ENCODE peak calls at places on chromosomes 1 and 21, in four cellular contexts. One of them, this sample, is unnamed.

GRCh38 chr1:96370752-96371151 is 350.8 kb upstream of the PTBP2 start:
- DNase-seq in H1: no peak
- DNase-seq in H9: no peak
- DNase-seq in IMR-90: peak
- DNase-seq in this sample: no peak

GRCh38 chr1:150528997-150529396 is 13.4 kb downstream of the FALEC start:
- DNase-seq in H1: no peak
- DNase-seq in H9: no peak
- DNase-seq in IMR-90: peak
- DNase-seq in this sample: no peak

GRCh38 chr1:200247513-200247912 is 162.3 kb downstream of the ZNF281 start:
- DNase-seq in H1: no peak
- DNase-seq in H9: no peak
- DNase-seq in IMR-90: no peak
- DNase-seq in this sample: no peak

GRCh38 chr1:20355828-20356735 is 65.4 kb downstream of the VWA5B1 start:
- DNase-seq in H1: no peak
- DNase-seq in H9: no peak
- DNase-seq in IMR-90: no peak
- DNase-seq in this sample: no peak

GRCh38 chr1:200372095-200372884 is 37.5 kb downstream of the ZNF281 start:
- DNase-seq in H1: peak
- DNase-seq in H9: no peak
- DNase-seq in IMR-90: peak
- DNase-seq in this sample: no peak

GRCh38 chr1:201556841-201557571 is 18.1 kb downstream of the NAV1 start:
- DNase-seq in H1: no peak
- DNase-seq in H9: no peak
- DNase-seq in IMR-90: peak
- DNase-seq in this sample: no peak

GRCh38 chr1:84090447-84091244 is 53.4 kb upstream of the PRKACB start:
- DNase-seq in H1: no peak
- DNase-seq in H9: no peak
- DNase-seq in IMR-90: no peak
- DNase-seq in this sample: no peak

GRCh38 chr1:208942394-208942793 is 641.1 kb upstream of the CAMK1G start:
- DNase-seq in H1: no peak
- DNase-seq in H9: no peak
- DNase-seq in IMR-90: no peak
- DNase-seq in this sample: no peak

GRCh38 chr1:33316601-33317000 is 4.3 kb downstream of the A3GALT2 start:
- DNase-seq in H1: no peak
- DNase-seq in H9: no peak
- DNase-seq in IMR-90: no peak
- DNase-seq in this sample: no peak

GRCh38 chr1:64482128-64482527 is 12.2 kb downstream of the CACHD1 start:
- DNase-seq in H1: no peak
- DNase-seq in H9: no peak
- DNase-seq in IMR-90: no peak
- DNase-seq in this sample: no peak

GRCh38 chr1:202046227-202046626 is 35.8 kb downstream of the ELF3 start:
- DNase-seq in H1: no peak
- DNase-seq in H9: no peak
- DNase-seq in IMR-90: no peak
- DNase-seq in this sample: no peak

GRCh38 chr21:34912022-34912933 is 136.8 kb downstream of the RUNX1 start:
- DNase-seq in H1: no peak
- DNase-seq in H9: no peak
- DNase-seq in IMR-90: no peak
- DNase-seq in this sample: no peak

GRCh38 chr1:39614488-39614887 is 25.0 kb downstream of the HEYL start:
- DNase-seq in H1: no peak
- DNase-seq in H9: no peak
- DNase-seq in IMR-90: no peak
- DNase-seq in this sample: no peak

GRCh38 chr1:9440261-9440660 is 99.0 kb upstream of the SLC25A33 start:
- DNase-seq in H1: no peak
- DNase-seq in H9: no peak
- DNase-seq in IMR-90: no peak
- DNase-seq in this sample: no peak

GRCh38 chr1:62224182-62224581 is 29.5 kb downstream of the L1TD1 start:
- DNase-seq in H1: no peak
- DNase-seq in H9: no peak
- DNase-seq in IMR-90: no peak
- DNase-seq in this sample: no peak

GRCh38 chr1:180269848-180270766 is 40.0 kb downstream of the LHX4 start:
- DNase-seq in H1: no peak
- DNase-seq in H9: peak
- DNase-seq in IMR-90: no peak
- DNase-seq in this sample: no peak

GRCh38 chr1:201461193-201461657 is 7.8 kb downstream of the PHLDA3 start:
- DNase-seq in H1: no peak
- DNase-seq in H9: no peak
- DNase-seq in IMR-90: peak
- DNase-seq in this sample: no peak

GRCh38 chr1:8202182-8202905 is 115.6 kb upstream of the SLC45A1 start:
- DNase-seq in H1: no peak
- DNase-seq in H9: peak
- DNase-seq in IMR-90: peak
- DNase-seq in this sample: no peak

GRCh38 chr1:180261524-180262160 is 31.6 kb downstream of the LHX4 start:
- DNase-seq in H1: no peak
- DNase-seq in H9: no peak
- DNase-seq in IMR-90: no peak
- DNase-seq in this sample: no peak

GRCh38 chr21:44881586-44881939 is 8.1 kb upstream of the PTTG1IP start:
- DNase-seq in H1: no peak
- DNase-seq in H9: no peak
- DNase-seq in IMR-90: no peak
- DNase-seq in this sample: no peak

GRCh38 chr1:202237052-202237451 is 43.5 kb downstream of the LGR6 start:
- DNase-seq in H1: peak
- DNase-seq in H9: peak
- DNase-seq in IMR-90: peak
- DNase-seq in this sample: peak

GRCh38 chr21:38468989-38469388 is 29.3 kb downstream of the ERG start:
- DNase-seq in H1: no peak
- DNase-seq in H9: no peak
- DNase-seq in IMR-90: no peak
- DNase-seq in this sample: no peak

GRCh38 chr1:55520861-55521260 is 305.7 kb upstream of the USP24 start:
- DNase-seq in H1: no peak
- DNase-seq in H9: no peak
- DNase-seq in IMR-90: no peak
- DNase-seq in this sample: no peak

GRCh38 chr1:221816899-221817298 is 75.0 kb upstream of the DUSP10 start:
- DNase-seq in H1: no peak
- DNase-seq in H9: no peak
- DNase-seq in IMR-90: peak
- DNase-seq in this sample: no peak

GRCh38 chr21:31173881-31174555 is 135.7 kb upstream of the KRTAP19-8 start:
- DNase-seq in H1: no peak
- DNase-seq in H9: no peak
- DNase-seq in IMR-90: no peak
- DNase-seq in this sample: no peak

GRCh38 chr1:235142991-235143390 is 14.4 kb upstream of the TOMM20 start:
- DNase-seq in H1: no peak
- DNase-seq in H9: no peak
- DNase-seq in IMR-90: no peak
- DNase-seq in this sample: no peak

GRCh38 chr1:235145639-235146038 is 15.4 kb downstream of the RBM34 start:
- DNase-seq in H1: no peak
- DNase-seq in H9: no peak
- DNase-seq in IMR-90: no peak
- DNase-seq in this sample: no peak

GRCh38 chr1:235151033-235151432 is 10.0 kb downstream of the RBM34 start:
- DNase-seq in H1: no peak
- DNase-seq in H9: no peak
- DNase-seq in IMR-90: no peak
- DNase-seq in this sample: no peak

GRCh38 chr1:235149824-235150223 is 11.2 kb downstream of the RBM34 start:
- DNase-seq in H1: no peak
- DNase-seq in H9: no peak
- DNase-seq in IMR-90: no peak
- DNase-seq in this sample: no peak

DNA sequence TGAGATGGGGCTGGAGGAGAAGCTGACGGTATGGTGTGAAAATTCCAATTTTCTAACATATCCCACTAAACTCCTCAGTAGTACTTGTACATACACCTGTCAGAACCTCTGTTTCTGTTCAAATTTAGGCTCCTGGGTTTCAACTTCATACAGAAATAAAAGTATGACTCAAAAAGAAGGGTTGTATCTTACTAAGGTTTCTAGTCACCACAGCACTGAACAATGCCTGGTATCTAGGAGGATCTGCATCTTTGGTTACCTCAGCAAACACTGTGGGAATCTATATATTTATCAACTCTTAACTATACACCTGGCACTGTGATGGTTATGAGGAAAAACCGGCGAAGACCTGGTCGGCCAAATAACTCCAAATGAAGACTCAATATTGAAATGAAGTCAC is 13.8 kb downstream of the RBM34 start:
- DNase-seq in H1: no peak
- DNase-seq in H9: no peak
- DNase-seq in IMR-90: no peak
- DNase-seq in this sample: no peak
- H2BK5ac ChIP-seq in H1: no peak
- H2BK5ac ChIP-seq in H9: no peak
- H2BK5ac ChIP-seq in IMR-90: no peak
- H2BK5ac ChIP-seq in this sample: no peak

DNA sequence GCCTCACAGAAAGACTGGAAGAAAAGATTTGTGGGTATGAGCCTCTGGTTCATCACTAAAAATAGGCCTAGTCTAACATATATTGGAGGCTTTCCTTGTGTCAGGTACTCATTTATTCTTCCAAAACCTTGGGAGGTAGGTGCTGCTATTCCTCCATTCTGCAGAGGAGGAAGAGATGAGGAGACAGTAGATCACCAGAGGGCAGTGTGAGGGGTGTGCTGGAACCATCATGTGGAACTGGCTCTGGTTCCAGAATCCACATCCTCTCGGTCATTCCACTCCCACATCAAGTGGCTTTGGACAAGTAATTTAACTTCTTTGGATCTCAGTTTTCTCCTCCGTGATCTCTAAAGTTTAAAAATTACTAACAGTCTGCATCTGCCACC is 7.4 kb upstream of the INKA2 start:
- DNase-seq in H1: no peak
- DNase-seq in H9: no peak
- DNase-seq in IMR-90: no peak
- DNase-seq in this sample: no peak
- H2BK5ac ChIP-seq in H1: no peak
- H2BK5ac ChIP-seq in H9: no peak
- H2BK5ac ChIP-seq in IMR-90: no peak
- H2BK5ac ChIP-seq in this sample: no peak

DNA sequence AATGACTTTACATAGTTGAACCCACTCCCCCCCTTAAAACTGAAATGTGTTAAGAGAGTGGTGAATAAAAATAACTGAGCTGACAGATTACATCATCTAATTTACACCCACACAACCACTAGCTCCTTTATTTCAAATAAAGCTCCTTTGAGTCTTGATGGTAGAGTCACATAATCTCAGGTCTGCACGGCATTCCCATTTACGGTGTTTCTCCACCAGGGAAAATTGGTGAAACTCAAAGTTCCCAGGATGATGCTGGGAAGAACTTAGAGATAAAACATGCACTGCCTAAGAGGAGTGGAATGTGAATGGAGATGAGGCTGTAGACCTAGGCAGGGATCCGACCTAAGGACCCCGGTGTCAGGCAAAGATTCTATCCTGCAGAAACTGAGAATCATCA is 727.8 kb upstream of the ADAMTS5 start:
- DNase-seq in H1: no peak
- DNase-seq in H9: no peak
- DNase-seq in IMR-90: no peak
- DNase-seq in this sample: no peak
- H2BK5ac ChIP-seq in H1: no peak
- H2BK5ac ChIP-seq in H9: no peak
- H2BK5ac ChIP-seq in IMR-90: no peak
- H2BK5ac ChIP-seq in this sample: no peak

GRCh38 chr1:66563094-66563800 is 29.3 kb downstream of the SGIP1 start:
- DNase-seq in H1: no peak
- DNase-seq in H9: no peak
- DNase-seq in IMR-90: peak
- DNase-seq in this sample: no peak
- H2BK5ac ChIP-seq in H1: peak
- H2BK5ac ChIP-seq in H9: no peak
- H2BK5ac ChIP-seq in IMR-90: peak
- H2BK5ac ChIP-seq in this sample: no peak

DNA sequence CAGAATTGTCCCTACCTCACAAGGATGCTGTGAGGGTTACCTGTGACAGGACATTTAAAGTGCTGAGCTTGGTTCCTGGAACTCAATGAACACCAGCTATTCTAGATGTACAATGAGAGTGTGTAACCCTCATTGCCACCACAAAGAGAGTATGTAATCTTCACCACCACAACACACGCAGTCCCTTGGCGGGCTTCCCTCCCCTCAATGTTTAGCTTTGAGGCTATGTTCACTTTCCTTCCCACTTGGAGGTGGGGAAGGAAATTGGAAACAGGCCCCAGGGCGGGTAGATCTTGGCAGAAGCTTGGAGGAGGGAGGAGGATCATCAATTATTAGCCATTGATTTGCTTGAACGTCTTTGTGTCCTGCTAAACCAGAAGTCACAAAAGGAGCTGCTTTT is 8.2 kb upstream of the COL16A1 start:
- DNase-seq in H1: no peak
- DNase-seq in H9: no peak
- DNase-seq in IMR-90: peak
- DNase-seq in this sample: no peak
- H2BK5ac ChIP-seq in H1: no peak
- H2BK5ac ChIP-seq in H9: no peak
- H2BK5ac ChIP-seq in IMR-90: peak
- H2BK5ac ChIP-seq in this sample: no peak

GRCh38 chr1:69479734-69480133 is 88.0 kb upstream of the LRRC7 start:
- DNase-seq in H1: no peak
- DNase-seq in H9: no peak
- DNase-seq in IMR-90: no peak
- DNase-seq in this sample: peak

DNA sequence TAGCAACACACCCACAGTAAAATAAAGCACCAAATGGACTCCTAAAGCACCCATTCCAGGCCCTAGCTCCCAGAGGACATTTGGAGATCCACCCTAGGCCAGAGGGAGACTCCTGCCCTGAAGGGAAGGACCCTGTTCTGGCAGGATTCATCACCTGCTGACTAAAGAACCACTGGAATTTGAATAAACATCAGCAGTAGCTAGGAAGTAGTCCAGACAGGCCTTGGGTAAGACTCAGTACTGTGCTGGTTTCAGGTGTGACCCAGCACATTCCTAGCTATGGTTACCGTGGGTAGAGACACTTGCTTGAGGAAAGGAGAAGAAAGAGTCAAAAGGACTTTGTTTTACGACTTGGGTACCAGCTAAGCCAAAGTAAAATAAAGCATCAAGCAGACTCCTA is 92.7 kb upstream of the LRRC7 start:
- DNase-seq in H1: no peak
- DNase-seq in H9: no peak
- DNase-seq in IMR-90: no peak
- DNase-seq in this sample: no peak
- H2BK5ac ChIP-seq in H1: no peak
- H2BK5ac ChIP-seq in H9: no peak
- H2BK5ac ChIP-seq in IMR-90: no peak
- H2BK5ac ChIP-seq in this sample: no peak

This sample was measured in neuronal stem cell.